ENCODE peak calls at places on chromosomes 6 and 20, in five cellular contexts. One of them, this sample, is unnamed.
A peak's percentile ranks its signal among the peaks of the same experiment; 100 is the strongest.

GRCh38 chr6:163828038-163828790 is 413.7 kb downstream of the QKI start:
- DNase-seq in suprapubic skin: no peak
- DNase-seq in neural progenitor cell: peak; percentile 31
- DNase-seq in psoas muscle: peak; percentile 61
- DNase-seq in heart right ventricle: no peak
- DNase-seq in this sample: no peak

GRCh38 chr6:158653577-158654354 is 3.9 kb downstream of the SYTL3 start:
- DNase-seq in suprapubic skin: peak; percentile 71
- DNase-seq in neural progenitor cell: no peak
- DNase-seq in psoas muscle: no peak
- DNase-seq in heart right ventricle: no peak
- DNase-seq in this sample: no peak

GRCh38 chr6:12769556-12770255 is 53.1 kb downstream of the PHACTR1 start:
- DNase-seq in suprapubic skin: no peak
- DNase-seq in neural progenitor cell: peak; percentile 48
- DNase-seq in psoas muscle: no peak
- DNase-seq in heart right ventricle: no peak
- DNase-seq in this sample: no peak

GRCh38 chr6:43129434-43130194 is 41.5 kb upstream of the SRF start:
- DNase-seq in suprapubic skin: no peak
- DNase-seq in neural progenitor cell: peak; percentile 62
- DNase-seq in psoas muscle: no peak
- DNase-seq in heart right ventricle: no peak
- DNase-seq in this sample: no peak

GRCh38 chr6:85462673-85463072 is 12.8 kb downstream of the NT5E start:
- DNase-seq in suprapubic skin: no peak
- DNase-seq in neural progenitor cell: no peak
- DNase-seq in psoas muscle: no peak
- DNase-seq in heart right ventricle: no peak
- DNase-seq in this sample: no peak

GRCh38 chr6:85405175-85405852 is 44.6 kb upstream of the NT5E start:
- DNase-seq in suprapubic skin: no peak
- DNase-seq in neural progenitor cell: no peak
- DNase-seq in psoas muscle: no peak
- DNase-seq in heart right ventricle: no peak
- DNase-seq in this sample: no peak

GRCh38 chr6:107186047-107186446 is 70.7 kb upstream of the BEND3 start:
- DNase-seq in suprapubic skin: no peak
- DNase-seq in neural progenitor cell: no peak
- DNase-seq in psoas muscle: no peak
- DNase-seq in heart right ventricle: no peak
- DNase-seq in this sample: no peak

GRCh38 chr6:142854589-142855488 is 90.1 kb downstream of the HIVEP2 start:
- DNase-seq in suprapubic skin: no peak
- DNase-seq in neural progenitor cell: peak; percentile 27
- DNase-seq in psoas muscle: no peak
- DNase-seq in heart right ventricle: no peak
- DNase-seq in this sample: no peak

GRCh38 chr6:130900913-130901312 is 73.7 kb downstream of the SMLR1 start:
- DNase-seq in suprapubic skin: no peak
- DNase-seq in neural progenitor cell: no peak
- DNase-seq in psoas muscle: peak; percentile 65
- DNase-seq in heart right ventricle: peak; percentile 15
- DNase-seq in this sample: no peak

GRCh38 chr20:2805682-2806350 is 5.4 kb upstream of the CPXM1 start:
- DNase-seq in suprapubic skin: no peak
- DNase-seq in neural progenitor cell: no peak
- DNase-seq in psoas muscle: no peak
- DNase-seq in heart right ventricle: no peak
- DNase-seq in this sample: no peak

GRCh38 chr6:66179363-66179762 is 472.3 kb upstream of the EYS start:
- DNase-seq in suprapubic skin: no peak
- DNase-seq in neural progenitor cell: no peak
- DNase-seq in psoas muscle: no peak
- DNase-seq in heart right ventricle: no peak
- DNase-seq in this sample: no peak

GRCh38 chr20:4151991-4152695 is 136.8 kb upstream of the RNF24 start:
- DNase-seq in suprapubic skin: peak; percentile 52
- DNase-seq in neural progenitor cell: no peak
- DNase-seq in psoas muscle: no peak
- DNase-seq in heart right ventricle: no peak
- DNase-seq in this sample: no peak

GRCh38 chr6:18485660-18486435 is 98.7 kb downstream of the RNF144B start:
- DNase-seq in suprapubic skin: no peak
- DNase-seq in neural progenitor cell: no peak
- DNase-seq in psoas muscle: no peak
- DNase-seq in heart right ventricle: no peak
- DNase-seq in this sample: no peak

GRCh38 chr6:141347075-141347474 is 785.6 kb upstream of the GJE1 start:
- DNase-seq in suprapubic skin: no peak
- DNase-seq in neural progenitor cell: no peak
- DNase-seq in psoas muscle: no peak
- DNase-seq in heart right ventricle: no peak
- DNase-seq in this sample: no peak

GRCh38 chr20:33531047-33531877 is 41.4 kb downstream of the CBFA2T2 start:
- DNase-seq in suprapubic skin: no peak
- DNase-seq in neural progenitor cell: peak; percentile 29
- DNase-seq in psoas muscle: no peak
- DNase-seq in heart right ventricle: no peak
- DNase-seq in this sample: no peak

GRCh38 chr6:52904562-52905279 is 4.8 kb downstream of the GSTA3 start:
- DNase-seq in suprapubic skin: no peak
- DNase-seq in neural progenitor cell: peak; percentile 8
- DNase-seq in psoas muscle: no peak
- DNase-seq in heart right ventricle: no peak
- DNase-seq in this sample: no peak

GRCh38 chr6:73143551-73143950 is 81.7 kb downstream of the KHDC1L start:
- DNase-seq in suprapubic skin: no peak
- DNase-seq in neural progenitor cell: no peak
- DNase-seq in psoas muscle: no peak
- DNase-seq in heart right ventricle: no peak
- DNase-seq in this sample: no peak

GRCh38 chr20:58112017-58112781 is 116.3 kb downstream of the ANKRD60 start:
- DNase-seq in suprapubic skin: peak; percentile 63
- DNase-seq in neural progenitor cell: no peak
- DNase-seq in psoas muscle: no peak
- DNase-seq in heart right ventricle: no peak
- DNase-seq in this sample: no peak

GRCh38 chr6:5006182-5006581 is 2.3 kb upstream of the RPP40 start:
- DNase-seq in suprapubic skin: no peak
- DNase-seq in neural progenitor cell: no peak
- DNase-seq in psoas muscle: no peak
- DNase-seq in heart right ventricle: no peak
- DNase-seq in this sample: no peak

GRCh38 chr6:111601875-111602274 is 3.8 kb downstream of the TRAF3IP2 start:
- DNase-seq in suprapubic skin: no peak
- DNase-seq in neural progenitor cell: no peak
- DNase-seq in psoas muscle: no peak
- DNase-seq in heart right ventricle: peak; percentile 73
- DNase-seq in this sample: no peak

GRCh38 chr6:148857817-148858390 is 111.1 kb downstream of the UST start:
- DNase-seq in suprapubic skin: no peak
- DNase-seq in neural progenitor cell: no peak
- DNase-seq in psoas muscle: no peak
- DNase-seq in heart right ventricle: no peak
- DNase-seq in this sample: no peak

GRCh38 chr6:106751501-106752252 is 122.3 kb downstream of the QRSL1 start:
- DNase-seq in suprapubic skin: no peak
- DNase-seq in neural progenitor cell: no peak
- DNase-seq in psoas muscle: no peak
- DNase-seq in heart right ventricle: no peak
- DNase-seq in this sample: no peak

GRCh38 chr20:50828363-50829136 is 33.7 kb downstream of the BCAS4 start:
- DNase-seq in suprapubic skin: no peak
- DNase-seq in neural progenitor cell: no peak
- DNase-seq in psoas muscle: no peak
- DNase-seq in heart right ventricle: no peak
- DNase-seq in this sample: no peak
- H3K36me3 ChIP-seq in suprapubic skin: no peaks in the 10 kb centered on the region
- H3K36me3 ChIP-seq in neural progenitor cell: no peaks in the 10 kb centered on the region
- H3K36me3 ChIP-seq in psoas muscle: no peaks in the 10 kb centered on the region
- H3K36me3 ChIP-seq in heart right ventricle: no peaks in the 10 kb centered on the region
- H3K36me3 ChIP-seq in this sample: no peaks in the 10 kb centered on the region

DNA sequence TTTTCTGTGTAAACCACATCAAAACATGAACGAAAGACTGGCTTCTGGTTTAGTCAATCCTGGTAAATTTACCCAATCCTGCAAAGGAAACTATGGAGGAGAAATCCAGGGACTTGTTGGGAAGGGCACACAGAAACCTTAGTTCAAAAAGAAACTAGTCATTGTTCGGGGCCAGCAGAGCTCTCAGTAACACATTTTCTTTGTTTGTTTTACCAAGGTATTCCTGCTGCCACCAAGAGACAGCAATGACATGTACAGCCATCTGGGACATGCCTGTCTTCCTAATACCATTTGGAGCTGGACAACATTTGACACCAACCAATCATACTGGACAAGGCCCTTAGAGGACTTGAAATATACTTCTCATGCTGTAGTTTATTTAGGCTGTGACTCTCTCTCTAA is 8.3 kb downstream of the OARD1 start:
- DNase-seq in suprapubic skin: no peak
- DNase-seq in neural progenitor cell: no peak
- DNase-seq in psoas muscle: no peak
- DNase-seq in heart right ventricle: no peak
- DNase-seq in this sample: no peak
- H3K27ac ChIP-seq in suprapubic skin: no peak overlapping the region
- H3K27ac ChIP-seq in neural progenitor cell: no peak overlapping the region
- H3K27ac ChIP-seq in psoas muscle: peak overlapping the region; percentile 92
- H3K27ac ChIP-seq in heart right ventricle: peak overlapping the region; percentile 33
- H3K27ac ChIP-seq in this sample: no peak overlapping the region

GRCh38 chr20:64265201-64265600 is 9.7 kb downstream of the PCMTD2 start:
- DNase-seq in suprapubic skin: no peak
- DNase-seq in neural progenitor cell: no peak
- DNase-seq in psoas muscle: no peak
- DNase-seq in heart right ventricle: no peak
- DNase-seq in this sample: no peak

GRCh38 chr20:64261138-64261537 is 5.6 kb downstream of the PCMTD2 start:
- DNase-seq in suprapubic skin: no peak
- DNase-seq in neural progenitor cell: no peak
- DNase-seq in psoas muscle: no peak
- DNase-seq in heart right ventricle: peak; percentile 62
- DNase-seq in this sample: no peak

GRCh38 chr20:64260239-64260638 is 4.7 kb downstream of the PCMTD2 start:
- DNase-seq in suprapubic skin: no peak
- DNase-seq in neural progenitor cell: no peak
- DNase-seq in psoas muscle: no peak
- DNase-seq in heart right ventricle: no peak
- DNase-seq in this sample: no peak

GRCh38 chr20:64266988-64267387 is 11.4 kb downstream of the PCMTD2 start:
- DNase-seq in suprapubic skin: no peak
- DNase-seq in neural progenitor cell: no peak
- DNase-seq in psoas muscle: no peak
- DNase-seq in heart right ventricle: no peak
- DNase-seq in this sample: no peak

GRCh38 chr20:64264091-64264490 is 8.5 kb downstream of the PCMTD2 start:
- DNase-seq in suprapubic skin: no peak
- DNase-seq in neural progenitor cell: no peak
- DNase-seq in psoas muscle: no peak
- DNase-seq in heart right ventricle: no peak
- DNase-seq in this sample: no peak
- H3K36me3 ChIP-seq in suprapubic skin: peaks cover 28% of the 10 kb centered on the region
- H3K36me3 ChIP-seq in neural progenitor cell: no peaks in the 10 kb centered on the region
- H3K36me3 ChIP-seq in psoas muscle: peaks cover 17% of the 10 kb centered on the region
- H3K36me3 ChIP-seq in heart right ventricle: peaks cover 48% of the 10 kb centered on the region
- H3K36me3 ChIP-seq in this sample: peaks cover 9% of the 10 kb centered on the region

GRCh38 chr6:1848752-1849151 is 239.0 kb downstream of the FOXC1 start:
- DNase-seq in suprapubic skin: no peak
- DNase-seq in neural progenitor cell: no peak
- DNase-seq in psoas muscle: no peak
- DNase-seq in heart right ventricle: no peak
- DNase-seq in this sample: no peak

GRCh38 chr6:1851681-1852456 is 242.2 kb downstream of the FOXC1 start:
- DNase-seq in suprapubic skin: no peak
- DNase-seq in neural progenitor cell: no peak
- DNase-seq in psoas muscle: no peak
- DNase-seq in heart right ventricle: no peak
- DNase-seq in this sample: no peak

GRCh38 chr6:1850581-1851157 is 241.0 kb downstream of the FOXC1 start:
- DNase-seq in suprapubic skin: no peak
- DNase-seq in neural progenitor cell: no peak
- DNase-seq in psoas muscle: no peak
- DNase-seq in heart right ventricle: no peak
- DNase-seq in this sample: no peak

GRCh38 chr6:1846611-1847010 is 236.9 kb downstream of the FOXC1 start:
- DNase-seq in suprapubic skin: no peak
- DNase-seq in neural progenitor cell: no peak
- DNase-seq in psoas muscle: no peak
- DNase-seq in heart right ventricle: no peak
- DNase-seq in this sample: no peak

DNA sequence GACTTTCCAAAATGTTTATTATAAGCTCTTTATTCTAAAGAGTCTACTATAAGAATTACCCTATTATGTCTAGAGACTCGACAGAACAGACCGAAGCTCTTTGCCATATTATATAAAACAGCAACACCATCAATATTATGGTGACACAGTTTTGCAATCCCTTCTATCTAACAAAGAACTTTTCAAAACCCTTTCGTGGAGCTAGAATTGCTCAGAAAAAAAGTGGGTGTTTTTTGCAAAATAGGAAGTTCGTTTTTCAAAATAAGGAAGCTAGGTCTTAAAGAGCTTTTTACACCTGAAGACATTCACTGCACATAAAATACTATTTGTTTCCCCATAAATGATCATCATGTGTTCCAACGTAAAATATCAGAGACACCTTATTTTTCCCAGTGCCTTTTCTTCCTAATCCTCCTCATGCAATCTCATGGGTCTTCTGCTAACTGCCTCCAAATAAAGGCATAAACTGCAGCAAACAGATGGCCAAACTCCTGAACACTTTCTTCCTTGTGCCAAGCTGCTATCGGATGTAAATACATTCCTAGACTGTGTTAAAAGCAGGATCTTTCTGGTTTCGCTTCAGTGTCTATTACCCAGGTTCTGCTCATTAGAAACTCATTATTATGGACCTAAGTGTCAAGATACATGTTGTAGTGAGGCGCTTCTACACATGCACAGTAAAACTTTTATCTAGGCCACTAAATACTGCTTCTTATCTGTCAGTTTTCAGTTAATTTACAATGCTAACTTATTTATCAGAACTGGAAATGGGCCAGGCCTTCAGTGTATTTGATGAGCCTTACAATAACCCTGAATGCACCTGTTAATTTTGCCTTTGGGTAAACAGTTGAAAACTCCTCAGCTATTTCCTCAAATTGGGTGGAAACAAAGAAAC is 240.2 kb downstream of the FOXC1 start:
- DNase-seq in suprapubic skin: no peak
- DNase-seq in neural progenitor cell: no peak
- DNase-seq in psoas muscle: no peak
- DNase-seq in heart right ventricle: no peak
- DNase-seq in this sample: no peak
- H3K27ac ChIP-seq in suprapubic skin: no peak overlapping the region
- H3K27ac ChIP-seq in neural progenitor cell: no peak overlapping the region
- H3K27ac ChIP-seq in psoas muscle: no peak overlapping the region
- H3K27ac ChIP-seq in heart right ventricle: no peak overlapping the region
- H3K27ac ChIP-seq in this sample: no peak overlapping the region

GRCh38 chr6:33278392-33278741 is 1.4 kb downstream of the B3GALT4 start:
- DNase-seq in suprapubic skin: no peak
- DNase-seq in neural progenitor cell: no peak
- DNase-seq in psoas muscle: no peak
- DNase-seq in heart right ventricle: no peak
- DNase-seq in this sample: no peak
- H3K36me3 ChIP-seq in suprapubic skin: peaks cover 62% of the 10 kb centered on the region
- H3K36me3 ChIP-seq in neural progenitor cell: peaks cover 3% of the 10 kb centered on the region
- H3K36me3 ChIP-seq in psoas muscle: peaks cover 84% of the 10 kb centered on the region
- H3K36me3 ChIP-seq in heart right ventricle: peaks cover 89% of the 10 kb centered on the region
- H3K36me3 ChIP-seq in this sample: peaks cover 89% of the 10 kb centered on the region

GRCh38 chr20:48740269-48740603 is 87.6 kb downstream of the PREX1 start:
- DNase-seq in suprapubic skin: no peak
- DNase-seq in neural progenitor cell: no peak
- DNase-seq in psoas muscle: no peak
- DNase-seq in heart right ventricle: no peak
- DNase-seq in this sample: no peak
- H3K27ac ChIP-seq in suprapubic skin: no peak overlapping the region
- H3K27ac ChIP-seq in neural progenitor cell: no peak overlapping the region
- H3K27ac ChIP-seq in psoas muscle: no peak overlapping the region
- H3K27ac ChIP-seq in heart right ventricle: no peak overlapping the region
- H3K27ac ChIP-seq in this sample: no peak overlapping the region